ENCODE peak calls at places on chromosomes 16 and 17, in four cellular contexts. K is foreskin fibroblast, L is mucosa of gallbladder, A is breast epithelium. G is an unnamed sample.

GRCh38 chr17:279776-280175 is 72.8 kb downstream of the RPH3AL start:
- DNase-seq in K (no peak), L (no peak), A (no peak), G (no peak)

GRCh38 chr16:67242138-67242730 is 5.0 kb downstream of the FHOD1 start:
- DNase-seq in K (no peak), L (no peak), A (no peak), G (no peak)

GRCh38 chr17:81641825-81642489 is 5.0 kb downstream of the TSPAN10 start:
- DNase-seq in K (peak; percentile 62), L (no peak), A (no peak), G (no peak)

GRCh38 chr17:80125656-80126448 is 21.1 kb downstream of the EIF4A3 start:
- DNase-seq in K (peak; percentile 51), L (no peak), A (no peak), G (no peak)

GRCh38 chr17:67629963-67630320 is 87.8 kb upstream of the NOL11 start:
- DNase-seq in K (peak; percentile 73), L (peak; percentile 27), A (no peak), G (no peak)

GRCh38 chr16:46629331-46629843 is 8.2 kb upstream of the SHCBP1 start:
- DNase-seq in K (peak; percentile 33), L (no peak), A (no peak), G (peak; percentile 9)

GRCh38 chr16:987846-988245 is 6.3 kb downstream of the SOX8 start:
- DNase-seq in K (no peak), L (no peak), A (no peak), G (no peak)

GRCh38 chr17:49016775-49017463 is 19.7 kb downstream of the IGF2BP1 start:
- DNase-seq in K (peak; percentile 88), L (no peak), A (no peak), G (peak; percentile 25)

GRCh38 chr16:24838554-24839266 is 7.1 kb upstream of the SLC5A11 start:
- DNase-seq in K (peak; percentile 42), L (peak; percentile 37), A (no peak), G (peak; percentile 59)

GRCh38 chr16:83310816-83311215 is 497.0 kb upstream of the HSBP1 start:
- DNase-seq in K (no peak), L (no peak), A (no peak), G (no peak)

GRCh38 chr17:297758-298157 is 54.8 kb downstream of the RPH3AL start:
- DNase-seq in K (no peak), L (no peak), A (no peak), G (no peak)

GRCh38 chr16:62478903-62479458 is 442.7 kb upstream of the CDH8 start:
- DNase-seq in K (no peak), L (no peak), A (no peak), G (no peak)

GRCh38 chr16:74999683-75000480 is 1.1 kb downstream of the ZNRF1 start:
- DNase-seq in K (no peak), L (peak; percentile 51), A (peak; percentile 66), G (peak; percentile 52)

GRCh38 chr17:55072910-55073309 is 104.3 kb downstream of the STXBP4 start:
- DNase-seq in K (no peak), L (no peak), A (no peak), G (no peak)

GRCh38 chr17:83189673-83190385 is 110.4 kb downstream of the METRNL start:
- DNase-seq in K (peak; percentile 88), L (peak; percentile 47), A (peak; percentile 68), G (no peak)

GRCh38 chr16:85908444-85908843 is 9.5 kb downstream of the IRF8 start:
- DNase-seq in K (no peak), L (no peak), A (no peak), G (no peak)

GRCh38 chr16:58837950-58838349 is 103.8 kb upstream of the GOT2 start:
- DNase-seq in K (no peak), L (no peak), A (no peak), G (no peak)

GRCh38 chr17:8857919-8858318 is 9.6 kb downstream of the PIK3R6 start:
- DNase-seq in K (peak; percentile 4), L (no peak), A (no peak), G (peak; percentile 17)

GRCh38 chr16:67673712-67674580 is 7.3 kb downstream of the C16orf86 start:
- DNase-seq in K (no peak), L (peak; percentile 71), A (no peak), G (peak; percentile 77)

GRCh38 chr17:7557825-7558543 is 566 bp upstream of the TNFSF13 start:
- DNase-seq in K (no peak), L (peak; percentile 92), A (peak; percentile 95), G (peak; percentile 97)

GRCh38 chr16:17305694-17306093 is 165.1 kb downstream of the XYLT1 start:
- DNase-seq in K (no peak), L (no peak), A (no peak), G (no peak)

GRCh38 chr17:77440571-77440981 is 299.8 kb downstream of the SEC14L1 start:
- DNase-seq in K (no peak), L (no peak), A (no peak), G (no peak)

GRCh38 chr16:4059969-4060368 is 56.3 kb downstream of the ADCY9 start:
- DNase-seq in K (no peak), L (peak; percentile 7), A (no peak), G (peak; percentile 24)

GRCh38 chr17:70307430-70307829 is 138.1 kb downstream of the KCNJ2 start:
- DNase-seq in K (no peak), L (no peak), A (no peak), G (no peak)

GRCh38 chr17:18119166-18119745 is 10.7 kb downstream of the MYO15A start:
- DNase-seq in K (no peak), L (no peak), A (no peak), G (no peak)

G was measured in small intestine.